ENCODE peak calls at places on chromosomes 12 and 14, in seven cellular contexts. One of them, this sample, is unnamed. For H3K4me1 and H3K27me3, the result is how much of the 10 kb centered on the place peaks cover.

GRCh38 chr12:82981150-82981549 is 294.4 kb downstream of the TMTC2 start:
- DNase-seq in Peyer's patch: no peak
- DNase-seq in endothelial cell of umbilical vein: peak
- DNase-seq in mammary epithelial cell: no peak
- DNase-seq in cardiac muscle cell: peak
- DNase-seq in stomach: no peak
- DNase-seq in upper lobe of right lung: no peak
- DNase-seq in this sample: no peak

GRCh38 chr14:34692348-34692747 is 22.0 kb downstream of the CFL2 start:
- DNase-seq in Peyer's patch: no peak
- DNase-seq in endothelial cell of umbilical vein: no peak
- DNase-seq in mammary epithelial cell: no peak
- DNase-seq in cardiac muscle cell: no peak
- DNase-seq in stomach: no peak
- DNase-seq in upper lobe of right lung: no peak
- DNase-seq in this sample: no peak

GRCh38 chr14:88166616-88167015 is 156.5 kb downstream of the KCNK10 start:
- DNase-seq in Peyer's patch: no peak
- DNase-seq in endothelial cell of umbilical vein: no peak
- DNase-seq in mammary epithelial cell: peak
- DNase-seq in cardiac muscle cell: no peak
- DNase-seq in stomach: no peak
- DNase-seq in upper lobe of right lung: no peak
- DNase-seq in this sample: no peak

GRCh38 chr12:82746668-82747067 is 60.0 kb downstream of the TMTC2 start:
- DNase-seq in Peyer's patch: no peak
- DNase-seq in endothelial cell of umbilical vein: peak
- DNase-seq in mammary epithelial cell: no peak
- DNase-seq in cardiac muscle cell: no peak
- DNase-seq in stomach: no peak
- DNase-seq in upper lobe of right lung: no peak
- DNase-seq in this sample: no peak

GRCh38 chr12:100472325-100472724 is 1.3 kb upstream of the NR1H4 start:
- DNase-seq in Peyer's patch: no peak
- DNase-seq in endothelial cell of umbilical vein: no peak
- DNase-seq in mammary epithelial cell: no peak
- DNase-seq in cardiac muscle cell: peak
- DNase-seq in stomach: no peak
- DNase-seq in upper lobe of right lung: no peak
- DNase-seq in this sample: no peak

GRCh38 chr12:56863789-56864188 is 70.4 kb downstream of the SDR9C7 start:
- DNase-seq in Peyer's patch: no peak
- DNase-seq in endothelial cell of umbilical vein: no peak
- DNase-seq in mammary epithelial cell: no peak
- DNase-seq in cardiac muscle cell: no peak
- DNase-seq in stomach: no peak
- DNase-seq in upper lobe of right lung: no peak
- DNase-seq in this sample: no peak

GRCh38 chr12:123998344-123998941 is 25.4 kb downstream of the ZNF664 start:
- DNase-seq in Peyer's patch: no peak
- DNase-seq in endothelial cell of umbilical vein: no peak
- DNase-seq in mammary epithelial cell: no peak
- DNase-seq in cardiac muscle cell: peak
- DNase-seq in stomach: no peak
- DNase-seq in upper lobe of right lung: no peak
- DNase-seq in this sample: no peak

GRCh38 chr14:30551460-30551859 is 7.5 kb upstream of the G2E3 start:
- DNase-seq in Peyer's patch: no peak
- DNase-seq in endothelial cell of umbilical vein: no peak
- DNase-seq in mammary epithelial cell: no peak
- DNase-seq in cardiac muscle cell: no peak
- DNase-seq in stomach: no peak
- DNase-seq in upper lobe of right lung: no peak
- DNase-seq in this sample: no peak

GRCh38 chr12:53036802-53037201 is 13.1 kb upstream of the TNS2 start:
- DNase-seq in Peyer's patch: no peak
- DNase-seq in endothelial cell of umbilical vein: no peak
- DNase-seq in mammary epithelial cell: no peak
- DNase-seq in cardiac muscle cell: no peak
- DNase-seq in stomach: no peak
- DNase-seq in upper lobe of right lung: no peak
- DNase-seq in this sample: no peak

GRCh38 chr12:53034459-53034858 is 15.4 kb upstream of the TNS2 start:
- DNase-seq in Peyer's patch: no peak
- DNase-seq in endothelial cell of umbilical vein: no peak
- DNase-seq in mammary epithelial cell: no peak
- DNase-seq in cardiac muscle cell: no peak
- DNase-seq in stomach: no peak
- DNase-seq in upper lobe of right lung: no peak
- DNase-seq in this sample: no peak

DNA sequence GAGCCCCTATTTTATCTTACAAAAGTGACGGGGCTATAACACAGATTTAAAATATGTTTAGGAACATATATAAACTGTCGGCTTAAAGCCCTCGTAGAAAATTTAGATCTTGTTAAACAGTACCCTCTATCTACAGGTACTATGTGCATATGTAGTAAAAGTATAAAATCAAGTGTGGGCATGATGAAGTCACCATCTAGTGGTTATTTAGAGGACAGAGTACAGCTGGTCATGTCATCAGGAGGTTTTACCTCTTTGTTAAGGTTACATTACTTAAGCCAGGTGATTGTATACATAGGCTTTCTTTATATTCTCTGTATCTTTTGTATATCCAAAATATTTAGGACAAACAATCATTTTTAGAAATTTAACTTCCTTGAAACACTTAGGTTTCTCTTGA is 18.2 kb upstream of the TNS2 start:
- DNase-seq in Peyer's patch: no peak
- DNase-seq in endothelial cell of umbilical vein: no peak
- DNase-seq in mammary epithelial cell: no peak
- DNase-seq in cardiac muscle cell: no peak
- DNase-seq in stomach: no peak
- DNase-seq in upper lobe of right lung: no peak
- DNase-seq in this sample: no peak
- TF ChIP-seq CTCF in Peyer's patch: peak
- TF ChIP-seq CTCF in endothelial cell of umbilical vein: no peak
- TF ChIP-seq CTCF in mammary epithelial cell: no peak
- TF ChIP-seq CTCF in cardiac muscle cell: no peak
- TF ChIP-seq CTCF in stomach: no peak
- TF ChIP-seq CTCF in upper lobe of right lung: no peak
- TF ChIP-seq CTCF in this sample: no peak

GRCh38 chr14:96512122-96512521 is 9.9 kb downstream of the PAPOLA start:
- DNase-seq in Peyer's patch: no peak
- DNase-seq in endothelial cell of umbilical vein: no peak
- DNase-seq in mammary epithelial cell: no peak
- DNase-seq in cardiac muscle cell: no peak
- DNase-seq in stomach: no peak
- DNase-seq in upper lobe of right lung: no peak
- DNase-seq in this sample: no peak

GRCh38 chr14:96512602-96513397 is 10.6 kb downstream of the PAPOLA start:
- DNase-seq in Peyer's patch: no peak
- DNase-seq in endothelial cell of umbilical vein: no peak
- DNase-seq in mammary epithelial cell: peak
- DNase-seq in cardiac muscle cell: no peak
- DNase-seq in stomach: no peak
- DNase-seq in upper lobe of right lung: no peak
- DNase-seq in this sample: no peak

GRCh38 chr14:96511667-96512066 is 9.5 kb downstream of the PAPOLA start:
- DNase-seq in Peyer's patch: no peak
- DNase-seq in endothelial cell of umbilical vein: no peak
- DNase-seq in mammary epithelial cell: no peak
- DNase-seq in cardiac muscle cell: no peak
- DNase-seq in stomach: no peak
- DNase-seq in upper lobe of right lung: no peak
- DNase-seq in this sample: no peak

GRCh38 chr14:96509457-96510090 is 7.4 kb downstream of the PAPOLA start:
- DNase-seq in Peyer's patch: no peak
- DNase-seq in endothelial cell of umbilical vein: no peak
- DNase-seq in mammary epithelial cell: no peak
- DNase-seq in cardiac muscle cell: no peak
- DNase-seq in stomach: no peak
- DNase-seq in upper lobe of right lung: no peak
- DNase-seq in this sample: no peak

GRCh38 chr14:96511146-96511545 is 9.0 kb downstream of the PAPOLA start:
- DNase-seq in Peyer's patch: no peak
- DNase-seq in endothelial cell of umbilical vein: no peak
- DNase-seq in mammary epithelial cell: no peak
- DNase-seq in cardiac muscle cell: no peak
- DNase-seq in stomach: no peak
- DNase-seq in upper lobe of right lung: no peak
- DNase-seq in this sample: no peak
- H3K4me1 ChIP-seq in Peyer's patch: under half
- H3K4me1 ChIP-seq in endothelial cell of umbilical vein: under half
- H3K4me1 ChIP-seq in mammary epithelial cell: under half
- H3K4me1 ChIP-seq in cardiac muscle cell: under half
- H3K4me1 ChIP-seq in stomach: half or more
- H3K4me1 ChIP-seq in upper lobe of right lung: under half
- H3K4me1 ChIP-seq in this sample: half or more

GRCh38 chr12:48002179-48002601 is 2.1 kb downstream of the COL2A1 start:
- DNase-seq in Peyer's patch: no peak
- DNase-seq in endothelial cell of umbilical vein: no peak
- DNase-seq in mammary epithelial cell: peak
- DNase-seq in cardiac muscle cell: no peak
- DNase-seq in stomach: no peak
- DNase-seq in upper lobe of right lung: no peak
- DNase-seq in this sample: no peak
- H3K27me3 ChIP-seq in Peyer's patch: under half
- H3K27me3 ChIP-seq in endothelial cell of umbilical vein: half or more
- H3K27me3 ChIP-seq in mammary epithelial cell: under half
- H3K27me3 ChIP-seq in cardiac muscle cell: under half
- H3K27me3 ChIP-seq in stomach: half or more
- H3K27me3 ChIP-seq in upper lobe of right lung: half or more
- H3K27me3 ChIP-seq in this sample: under half

GRCh38 chr12:107522692-107523477 is 162.7 kb upstream of the PWP1 start:
- DNase-seq in Peyer's patch: no peak
- DNase-seq in endothelial cell of umbilical vein: no peak
- DNase-seq in mammary epithelial cell: no peak
- DNase-seq in cardiac muscle cell: no peak
- DNase-seq in stomach: no peak
- DNase-seq in upper lobe of right lung: no peak
- DNase-seq in this sample: no peak
- TF ChIP-seq CTCF in Peyer's patch: peak
- TF ChIP-seq CTCF in endothelial cell of umbilical vein: no peak
- TF ChIP-seq CTCF in mammary epithelial cell: peak
- TF ChIP-seq CTCF in cardiac muscle cell: no peak
- TF ChIP-seq CTCF in stomach: no peak
- TF ChIP-seq CTCF in upper lobe of right lung: no peak
- TF ChIP-seq CTCF in this sample: no peak

DNA sequence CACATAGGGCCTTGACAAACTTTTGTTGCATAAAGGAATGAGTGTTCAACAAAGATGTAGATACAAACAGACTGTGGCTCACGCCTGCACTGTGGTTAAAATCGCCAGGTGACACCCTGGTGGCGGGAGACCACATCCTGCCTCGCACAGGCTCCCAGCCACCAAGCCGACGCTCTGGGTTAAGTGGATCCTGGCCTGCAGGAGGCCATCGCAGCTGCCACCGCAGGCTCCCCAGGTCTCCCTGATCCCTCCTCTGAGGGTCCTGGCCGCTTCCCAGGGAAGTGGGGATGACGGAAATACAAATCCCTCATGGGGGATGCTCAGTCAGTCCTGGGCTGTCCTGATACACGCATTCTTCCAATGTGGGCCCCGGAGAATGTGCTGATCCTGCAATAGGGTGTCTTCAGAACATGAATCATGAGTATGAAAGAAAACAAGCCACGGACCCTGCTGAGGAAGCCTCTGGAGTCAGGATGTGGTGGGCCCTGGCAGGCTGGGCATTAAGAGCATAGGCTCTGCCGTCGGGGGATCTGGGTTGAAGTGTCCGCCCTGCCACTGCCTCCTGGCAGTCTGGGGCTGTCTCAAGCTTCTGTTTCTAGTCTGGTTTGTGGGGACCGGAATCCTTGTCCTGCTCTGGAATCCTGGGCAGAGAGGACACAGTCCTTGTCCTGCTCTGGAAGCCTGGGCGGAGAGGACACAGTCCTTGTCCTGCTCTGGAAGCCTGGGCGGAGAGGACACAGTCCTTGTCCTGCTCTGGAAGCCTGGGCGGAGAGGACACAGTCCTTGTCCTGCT is 53.5 kb upstream of the BEGAIN start:
- DNase-seq in Peyer's patch: no peak
- DNase-seq in endothelial cell of umbilical vein: no peak
- DNase-seq in mammary epithelial cell: no peak
- DNase-seq in cardiac muscle cell: peak
- DNase-seq in stomach: peak
- DNase-seq in upper lobe of right lung: no peak
- DNase-seq in this sample: no peak
- H3K4me1 ChIP-seq in Peyer's patch: under half
- H3K4me1 ChIP-seq in endothelial cell of umbilical vein: under half
- H3K4me1 ChIP-seq in mammary epithelial cell: under half
- H3K4me1 ChIP-seq in cardiac muscle cell: under half
- H3K4me1 ChIP-seq in stomach: under half
- H3K4me1 ChIP-seq in upper lobe of right lung: under half
- H3K4me1 ChIP-seq in this sample: under half

GRCh38 chr12:32881107-32881506 is 15.5 kb downstream of the PKP2 start:
- DNase-seq in Peyer's patch: no peak
- DNase-seq in endothelial cell of umbilical vein: no peak
- DNase-seq in mammary epithelial cell: no peak
- DNase-seq in cardiac muscle cell: peak
- DNase-seq in stomach: no peak
- DNase-seq in upper lobe of right lung: no peak
- DNase-seq in this sample: no peak

GRCh38 chr12:32887058-32887457 is 9.5 kb downstream of the PKP2 start:
- DNase-seq in Peyer's patch: no peak
- DNase-seq in endothelial cell of umbilical vein: no peak
- DNase-seq in mammary epithelial cell: no peak
- DNase-seq in cardiac muscle cell: no peak
- DNase-seq in stomach: no peak
- DNase-seq in upper lobe of right lung: no peak
- DNase-seq in this sample: no peak

GRCh38 chr12:32885831-32886230 is 10.7 kb downstream of the PKP2 start:
- DNase-seq in Peyer's patch: no peak
- DNase-seq in endothelial cell of umbilical vein: no peak
- DNase-seq in mammary epithelial cell: no peak
- DNase-seq in cardiac muscle cell: no peak
- DNase-seq in stomach: no peak
- DNase-seq in upper lobe of right lung: no peak
- DNase-seq in this sample: no peak

GRCh38 chr12:32881702-32882101 is 14.9 kb downstream of the PKP2 start:
- DNase-seq in Peyer's patch: no peak
- DNase-seq in endothelial cell of umbilical vein: no peak
- DNase-seq in mammary epithelial cell: no peak
- DNase-seq in cardiac muscle cell: no peak
- DNase-seq in stomach: no peak
- DNase-seq in upper lobe of right lung: no peak
- DNase-seq in this sample: no peak

GRCh38 chr12:32884962-32885361 is 11.6 kb downstream of the PKP2 start:
- DNase-seq in Peyer's patch: no peak
- DNase-seq in endothelial cell of umbilical vein: no peak
- DNase-seq in mammary epithelial cell: no peak
- DNase-seq in cardiac muscle cell: no peak
- DNase-seq in stomach: no peak
- DNase-seq in upper lobe of right lung: no peak
- DNase-seq in this sample: no peak
- H3K27me3 ChIP-seq in Peyer's patch: under half
- H3K27me3 ChIP-seq in endothelial cell of umbilical vein: under half
- H3K27me3 ChIP-seq in mammary epithelial cell: under half
- H3K27me3 ChIP-seq in cardiac muscle cell: under half
- H3K27me3 ChIP-seq in stomach: under half
- H3K27me3 ChIP-seq in upper lobe of right lung: under half
- H3K27me3 ChIP-seq in this sample: under half